ENCODE peak calls at places on chromosomes 2 and 18, in seven cellular contexts. One of them, this sample, is unnamed.

GRCh38 chr18:57542801-57543427 is 43.6 kb downstream of the FECH start:
- DNase-seq in stimulated activated CD4-positive, alpha-beta T cell treated with anti-CD3 and anti-CD28 coated beads, TNF-alpha, amount 100 ng/mL, for 48 hours: no peak
- DNase-seq in NCI-H345: no peak
- DNase-seq in activated CD8-positive, alpha-beta memory T cell treated with anti-CD3 and anti-CD28 coated beads, Interleukin-2, amount 50 U/mL, for 48 hours: no peak
- DNase-seq in cardiac fibroblast: peak; percentile 6
- DNase-seq in MV-4-11: no peak
- DNase-seq in activated CD4-positive, alpha-beta T cell treated with anti-CD3 and anti-CD28 coated beads, Interleukin-2, amount 10 ng/mL, durations not matched to agents 24 days and 14 days: no peak
- DNase-seq in this sample: no peak

GRCh38 chr18:2902327-2902726 is 55.5 kb downstream of the EMILIN2 start:
- DNase-seq in stimulated activated CD4-positive, alpha-beta T cell treated with anti-CD3 and anti-CD28 coated beads, TNF-alpha, amount 100 ng/mL, for 48 hours: no peak
- DNase-seq in NCI-H345: no peak
- DNase-seq in activated CD8-positive, alpha-beta memory T cell treated with anti-CD3 and anti-CD28 coated beads, Interleukin-2, amount 50 U/mL, for 48 hours: no peak
- DNase-seq in cardiac fibroblast: no peak
- DNase-seq in MV-4-11: no peak
- DNase-seq in activated CD4-positive, alpha-beta T cell treated with anti-CD3 and anti-CD28 coated beads, Interleukin-2, amount 10 ng/mL, durations not matched to agents 24 days and 14 days: no peak
- DNase-seq in this sample: no peak

GRCh38 chr2:70905443-70905842 is 30.3 kb upstream of the ATP6V1B1 start:
- DNase-seq in stimulated activated CD4-positive, alpha-beta T cell treated with anti-CD3 and anti-CD28 coated beads, TNF-alpha, amount 100 ng/mL, for 48 hours: no peak
- DNase-seq in NCI-H345: no peak
- DNase-seq in activated CD8-positive, alpha-beta memory T cell treated with anti-CD3 and anti-CD28 coated beads, Interleukin-2, amount 50 U/mL, for 48 hours: peak; percentile 41
- DNase-seq in cardiac fibroblast: no peak
- DNase-seq in MV-4-11: no peak
- DNase-seq in activated CD4-positive, alpha-beta T cell treated with anti-CD3 and anti-CD28 coated beads, Interleukin-2, amount 10 ng/mL, durations not matched to agents 24 days and 14 days: no peak
- DNase-seq in this sample: peak; percentile 30

GRCh38 chr2:46439582-46439981 is 39.8 kb upstream of the TMEM247 start:
- DNase-seq in stimulated activated CD4-positive, alpha-beta T cell treated with anti-CD3 and anti-CD28 coated beads, TNF-alpha, amount 100 ng/mL, for 48 hours: no peak
- DNase-seq in NCI-H345: no peak
- DNase-seq in activated CD8-positive, alpha-beta memory T cell treated with anti-CD3 and anti-CD28 coated beads, Interleukin-2, amount 50 U/mL, for 48 hours: no peak
- DNase-seq in cardiac fibroblast: no peak
- DNase-seq in MV-4-11: no peak
- DNase-seq in activated CD4-positive, alpha-beta T cell treated with anti-CD3 and anti-CD28 coated beads, Interleukin-2, amount 10 ng/mL, durations not matched to agents 24 days and 14 days: peak; percentile 65
- DNase-seq in this sample: no peak

GRCh38 chr18:74252032-74252380 is 39.8 kb downstream of the CYB5A start:
- DNase-seq in stimulated activated CD4-positive, alpha-beta T cell treated with anti-CD3 and anti-CD28 coated beads, TNF-alpha, amount 100 ng/mL, for 48 hours: peak; percentile 13
- DNase-seq in NCI-H345: no peak
- DNase-seq in activated CD8-positive, alpha-beta memory T cell treated with anti-CD3 and anti-CD28 coated beads, Interleukin-2, amount 50 U/mL, for 48 hours: no peak
- DNase-seq in cardiac fibroblast: peak; percentile 62
- DNase-seq in MV-4-11: peak; percentile 70
- DNase-seq in activated CD4-positive, alpha-beta T cell treated with anti-CD3 and anti-CD28 coated beads, Interleukin-2, amount 10 ng/mL, durations not matched to agents 24 days and 14 days: no peak
- DNase-seq in this sample: no peak

GRCh38 chr2:99512081-99512480 is 22.3 kb upstream of the REV1 start:
- DNase-seq in stimulated activated CD4-positive, alpha-beta T cell treated with anti-CD3 and anti-CD28 coated beads, TNF-alpha, amount 100 ng/mL, for 48 hours: no peak
- DNase-seq in NCI-H345: no peak
- DNase-seq in activated CD8-positive, alpha-beta memory T cell treated with anti-CD3 and anti-CD28 coated beads, Interleukin-2, amount 50 U/mL, for 48 hours: no peak
- DNase-seq in cardiac fibroblast: no peak
- DNase-seq in MV-4-11: no peak
- DNase-seq in activated CD4-positive, alpha-beta T cell treated with anti-CD3 and anti-CD28 coated beads, Interleukin-2, amount 10 ng/mL, durations not matched to agents 24 days and 14 days: no peak
- DNase-seq in this sample: no peak

GRCh38 chr2:84204995-84205394 is 254.1 kb downstream of the SUCLG1 start:
- DNase-seq in stimulated activated CD4-positive, alpha-beta T cell treated with anti-CD3 and anti-CD28 coated beads, TNF-alpha, amount 100 ng/mL, for 48 hours: no peak
- DNase-seq in NCI-H345: no peak
- DNase-seq in activated CD8-positive, alpha-beta memory T cell treated with anti-CD3 and anti-CD28 coated beads, Interleukin-2, amount 50 U/mL, for 48 hours: no peak
- DNase-seq in cardiac fibroblast: no peak
- DNase-seq in MV-4-11: no peak
- DNase-seq in activated CD4-positive, alpha-beta T cell treated with anti-CD3 and anti-CD28 coated beads, Interleukin-2, amount 10 ng/mL, durations not matched to agents 24 days and 14 days: no peak
- DNase-seq in this sample: no peak

GRCh38 chr2:12389354-12390045 is 327.2 kb upstream of the TRIB2 start:
- DNase-seq in stimulated activated CD4-positive, alpha-beta T cell treated with anti-CD3 and anti-CD28 coated beads, TNF-alpha, amount 100 ng/mL, for 48 hours: no peak
- DNase-seq in NCI-H345: no peak
- DNase-seq in activated CD8-positive, alpha-beta memory T cell treated with anti-CD3 and anti-CD28 coated beads, Interleukin-2, amount 50 U/mL, for 48 hours: no peak
- DNase-seq in cardiac fibroblast: peak; percentile 27
- DNase-seq in MV-4-11: no peak
- DNase-seq in activated CD4-positive, alpha-beta T cell treated with anti-CD3 and anti-CD28 coated beads, Interleukin-2, amount 10 ng/mL, durations not matched to agents 24 days and 14 days: no peak
- DNase-seq in this sample: no peak

GRCh38 chr2:150474326-150475074 is 13.0 kb downstream of the RND3 start:
- DNase-seq in stimulated activated CD4-positive, alpha-beta T cell treated with anti-CD3 and anti-CD28 coated beads, TNF-alpha, amount 100 ng/mL, for 48 hours: no peak
- DNase-seq in NCI-H345: no peak
- DNase-seq in activated CD8-positive, alpha-beta memory T cell treated with anti-CD3 and anti-CD28 coated beads, Interleukin-2, amount 50 U/mL, for 48 hours: no peak
- DNase-seq in cardiac fibroblast: no peak
- DNase-seq in MV-4-11: no peak
- DNase-seq in activated CD4-positive, alpha-beta T cell treated with anti-CD3 and anti-CD28 coated beads, Interleukin-2, amount 10 ng/mL, durations not matched to agents 24 days and 14 days: no peak
- DNase-seq in this sample: no peak

GRCh38 chr2:80288576-80288975 is 16.0 kb downstream of the LRRTM1 start:
- DNase-seq in stimulated activated CD4-positive, alpha-beta T cell treated with anti-CD3 and anti-CD28 coated beads, TNF-alpha, amount 100 ng/mL, for 48 hours: no peak
- DNase-seq in NCI-H345: no peak
- DNase-seq in activated CD8-positive, alpha-beta memory T cell treated with anti-CD3 and anti-CD28 coated beads, Interleukin-2, amount 50 U/mL, for 48 hours: no peak
- DNase-seq in cardiac fibroblast: peak; percentile 8
- DNase-seq in MV-4-11: no peak
- DNase-seq in activated CD4-positive, alpha-beta T cell treated with anti-CD3 and anti-CD28 coated beads, Interleukin-2, amount 10 ng/mL, durations not matched to agents 24 days and 14 days: no peak
- DNase-seq in this sample: no peak

GRCh38 chr2:64212346-64212745 is 68.1 kb upstream of the PELI1 start:
- DNase-seq in stimulated activated CD4-positive, alpha-beta T cell treated with anti-CD3 and anti-CD28 coated beads, TNF-alpha, amount 100 ng/mL, for 48 hours: no peak
- DNase-seq in NCI-H345: no peak
- DNase-seq in activated CD8-positive, alpha-beta memory T cell treated with anti-CD3 and anti-CD28 coated beads, Interleukin-2, amount 50 U/mL, for 48 hours: no peak
- DNase-seq in cardiac fibroblast: peak; percentile 87
- DNase-seq in MV-4-11: peak; percentile 94
- DNase-seq in activated CD4-positive, alpha-beta T cell treated with anti-CD3 and anti-CD28 coated beads, Interleukin-2, amount 10 ng/mL, durations not matched to agents 24 days and 14 days: peak; percentile 80
- DNase-seq in this sample: no peak

This sample was measured in left lobe of liver.